ENCODE peak calls at places on chromosome 9, in four cellular contexts. X is uterus; G is Peyer's patch; A is CD8-positive, alpha-beta T cell. L is an unnamed sample. For H3K36me3 and H3K4me1, the result is how much of the 10 kb centered on the place peaks cover.

GRCh38 chr9:87642330-87643110 is 83.4 kb upstream of the CTSL start:
- DNase-seq in G (no peak), A (no peak), X (no peak), L (no peak)

GRCh38 chr9:20205821-20206220 is 416.5 kb downstream of the MLLT3 start:
- DNase-seq in A (no peak), G (no peak), X (no peak), L (no peak)

GRCh38 chr9:129759329-129759728 is 6.5 kb upstream of the PTGES start:
- DNase-seq in A (no peak), G (no peak), X (no peak), L (no peak)

GRCh38 chr9:25678846-25679360 is 659 bp upstream of the TUSC1 start:
- DNase-seq in A (no peak), X (no peak), G (no peak), L (no peak)

GRCh38 chr9:27542519-27542918 is 12.9 kb upstream of the MOB3B start:
- DNase-seq in G (no peak), X (no peak), A (no peak), L (no peak)

GRCh38 chr9:112861638-112862555 is 28.8 kb downstream of the SLC46A2 start:
- DNase-seq in G (no peak), A (no peak), X (no peak), L (peak)

GRCh38 chr9:16825971-16826370 is 44.5 kb downstream of the BNC2 start:
- DNase-seq in A (no peak), X (no peak), G (no peak), L (no peak)

GRCh38 chr9:115276621-115277020 is 158.7 kb upstream of the TNC start:
- DNase-seq in A (no peak), X (no peak), G (no peak), L (no peak)

GRCh38 chr9:91786132-91786896 is 163.7 kb downstream of the ROR2 start:
- DNase-seq in G (no peak), X (no peak), A (no peak), L (no peak)

GRCh38 chr9:5630038-5630507 is 1.2 kb downstream of the RIC1 start:
- DNase-seq in A (no peak), X (no peak), G (no peak), L (no peak)

GRCh38 chr9:113296796-113297558 is 6.2 kb downstream of the RNF183 start:
- DNase-seq in A (no peak), X (no peak), G (no peak), L (no peak)

GRCh38 chr9:137055385-137056364 is 1.8 kb upstream of the ENTPD2 start:
- DNase-seq in X (peak), G (peak), A (no peak), L (peak)

GRCh38 chr9:32705059-32705458 is 69.6 kb upstream of the TAF1L start:
- DNase-seq in G (no peak), X (no peak), A (no peak), L (no peak)

GRCh38 chr9:899440-900184 is 58.1 kb downstream of the DMRT1 start:
- DNase-seq in G (no peak), A (no peak), X (no peak), L (no peak)

GRCh38 chr9:127291379-127291778 is 26.8 kb downstream of the GARNL3 start:
- DNase-seq in G (no peak), A (no peak), X (no peak), L (no peak)

GRCh38 chr9:35481347-35481975 is 8.4 kb upstream of the RUSC2 start:
- DNase-seq in A (no peak), X (peak), G (no peak), L (no peak)

GRCh38 chr9:438961-439768 is 224.5 kb downstream of the DOCK8 start:
- DNase-seq in A (no peak), X (peak), G (peak), L (peak)

GRCh38 chr9:115923903-115924668 is 229.5 kb upstream of the PAPPA start:
- DNase-seq in A (no peak), X (no peak), G (no peak), L (no peak)

GRCh38 chr9:693460-694390 is 147.8 kb upstream of the DMRT1 start:
- DNase-seq in A (no peak), X (peak), G (no peak), L (no peak)

GRCh38 chr9:81113408-81114124 is 575.8 kb downstream of the TLE1 start:
- DNase-seq in G (no peak), A (no peak), X (no peak), L (no peak)

GRCh38 chr9:110197330-110198187 is 10.4 kb downstream of the C9orf152 start:
- DNase-seq in A (no peak), X (no peak), G (no peak), L (no peak)

GRCh38 chr9:127942152-127943010 is 4.7 kb upstream of the DPM2 start:
- DNase-seq in A (peak), G (peak), X (peak), L (peak)

GRCh38 chr9:136189394-136190236 is 15.3 kb downstream of the LHX3 start:
- DNase-seq in A (no peak), G (no peak), X (no peak), L (no peak)

GRCh38 chr9:38226491-38226951 is 157.5 kb upstream of the SHB start:
- DNase-seq in A (no peak), X (no peak), G (no peak), L (no peak)

GRCh38 chr9:97387936-97388684 is 23.8 kb upstream of the TDRD7 start:
- DNase-seq in X (no peak), A (no peak), G (no peak), L (no peak)

GRCh38 chr9:97501177-97501971 is at the start of gene TMOD1:
- DNase-seq in G (peak), A (peak), X (peak), L (peak)

GRCh38 chr9:86637515-86637914 is 283.3 kb upstream of the TUT7 start:
- DNase-seq in G (no peak), X (peak), A (no peak), L (no peak)

GRCh38 chr9:111443454-111443853 is 40.7 kb downstream of the ECPAS start:
- DNase-seq in G (no peak), X (no peak), A (no peak), L (no peak)
- H3K36me3 ChIP-seq in G (half or more), X (under half), A (under half), L (under half)

GRCh38 chr9:89093201-89093600 is 85.4 kb downstream of the SHC3 start:
- DNase-seq in X (no peak), A (no peak), G (no peak), L (no peak)

GRCh38 chr9:89095755-89096154 is 82.9 kb downstream of the SHC3 start:
- DNase-seq in G (no peak), X (no peak), A (no peak), L (no peak)

GRCh38 chr9:89097219-89097618 is 81.4 kb downstream of the SHC3 start:
- DNase-seq in A (no peak), X (no peak), G (no peak), L (no peak)

GRCh38 chr9:89096807-89097206 is 81.8 kb downstream of the SHC3 start:
- DNase-seq in G (no peak), A (no peak), X (no peak), L (no peak)
- TF ChIP-seq CTCF in G (no peak), A (no peak), X (no peak), L (no peak)

GRCh38 chr9:14608521-14608920 is 84.7 kb downstream of the ZDHHC21 start:
- DNase-seq in G (no peak), X (no peak), A (no peak), L (no peak)
- H3K4me1 ChIP-seq in G (under half), X (under half), A (under half), L (under half)

DNA sequence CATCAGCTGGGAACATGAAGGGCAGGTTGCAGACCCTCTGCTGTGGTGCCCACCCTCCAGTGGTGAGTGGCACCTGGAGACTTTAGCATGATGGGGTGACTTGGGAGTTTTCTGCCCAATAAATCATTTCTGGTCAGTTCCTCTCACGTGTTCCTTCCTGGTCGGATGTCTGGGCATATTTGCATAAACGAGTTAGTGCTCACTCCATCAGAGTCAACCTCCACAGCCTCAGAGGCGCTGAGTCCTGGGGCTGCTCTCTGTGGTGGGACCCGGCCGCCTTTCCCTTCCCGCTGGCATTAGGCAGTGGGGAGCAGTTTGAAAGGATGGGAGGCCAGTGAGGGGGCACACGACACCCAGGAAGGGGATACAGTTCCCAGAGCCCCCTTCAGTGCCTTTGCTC is 114.0 kb upstream of the FCN2 start:
- DNase-seq in G (no peak), A (no peak), X (no peak), L (no peak)
- H3K36me3 ChIP-seq in G (under half), A (under half), X (under half), L (half or more)

GRCh38 chr9:37029304-37029775 is 4.7 kb downstream of the PAX5 start:
- DNase-seq in G (no peak), A (no peak), X (no peak), L (no peak)
- TF ChIP-seq CTCF in G (no peak), A (no peak), X (no peak), L (no peak)